ENCODE peak calls at places on chromosomes 3 and 15, in eight cellular contexts. W is tibial artery, S is heart right ventricle, E is substantia nigra, Z is GM23338, P is HCT116, F is GM12878, C is brain microvascular endothelial cell. V is an unnamed sample.

GRCh38 chr3:42562047-42562907 is 19.5 kb downstream of the SEC22C start:
- DNase-seq in W (no peak), S (no peak), E (no peak), Z (no peak), P (no peak), F (no peak), C (no peak), V (no peak)

GRCh38 chr3:3699816-3700633 is 99.2 kb upstream of the LRRN1 start:
- DNase-seq in W (no peak), S (no peak), E (no peak), Z (no peak), P (no peak), F (no peak), C (no peak), V (no peak)

GRCh38 chr3:194205675-194206133 is 69.8 kb downstream of the HES1 start:
- DNase-seq in W (no peak), S (no peak), E (no peak), Z (peak; percentile 64), P (peak; percentile 39), F (no peak), C (no peak), V (no peak)

GRCh38 chr3:124097362-124098120 is 105.6 kb upstream of the ROPN1 start:
- DNase-seq in W (no peak), S (no peak), E (no peak), Z (no peak), P (no peak), F (no peak), C (no peak), V (no peak)

GRCh38 chr3:108131105-108131794 is 40.4 kb upstream of the CD47 start:
- DNase-seq in W (no peak), S (no peak), E (no peak), Z (no peak), P (peak; percentile 56), F (no peak), C (peak; percentile 55), V (peak; percentile 79)

GRCh38 chr3:71438004-71438685 is 145.4 kb downstream of the FOXP1 start:
- DNase-seq in W (no peak), S (no peak), E (no peak), Z (no peak), P (no peak), F (no peak), C (no peak), V (no peak)

GRCh38 chr15:78384651-78385050 is 44.5 kb downstream of the CRABP1 start:
- DNase-seq in W (no peak), S (no peak), E (no peak), Z (no peak), P (no peak), F (no peak), C (no peak), V (no peak)

GRCh38 chr3:55482496-55483195 is 4.5 kb downstream of the WNT5A start:
- DNase-seq in W (no peak), S (no peak), E (no peak), Z (peak; percentile 85), P (no peak), F (no peak), C (peak; percentile 27), V (no peak)

GRCh38 chr15:88331291-88331690 is 74.8 kb upstream of the NTRK3 start:
- DNase-seq in W (no peak), S (no peak), E (no peak), Z (peak; percentile 94), P (peak; percentile 72), F (no peak), C (peak; percentile 7), V (peak; percentile 69)

DNA sequence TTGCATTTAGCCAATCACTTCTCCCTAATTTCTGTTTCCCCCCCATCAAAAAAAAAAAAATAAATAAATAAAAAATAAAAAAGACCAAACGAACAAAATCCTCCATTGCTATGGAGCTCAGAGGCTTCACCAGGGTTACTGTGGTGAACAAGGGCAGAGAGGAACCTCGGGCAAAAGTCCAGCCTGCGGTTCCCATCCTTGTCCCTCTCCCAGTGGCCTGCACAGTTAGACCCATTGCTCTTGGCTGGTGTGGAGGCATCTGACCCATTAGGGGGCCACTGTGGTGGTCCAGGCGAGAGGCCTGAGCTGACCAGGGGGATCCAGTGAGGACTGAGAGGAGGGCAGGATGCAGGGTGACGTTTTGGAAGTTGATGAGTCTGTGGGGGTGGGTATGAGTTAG is 18.8 kb downstream of the CORO2B start:
- DNase-seq in W (no peak), S (no peak), E (no peak), Z (no peak), P (no peak), F (no peak), C (no peak), V (no peak)
- H3K27ac ChIP-seq in W (no peak overlapping the region), S (no peak overlapping the region), E (peak overlapping the region; percentile 75), Z (no peak overlapping the region), P (no peak overlapping the region), F (no peak overlapping the region), C (no peak overlapping the region), V (no peak overlapping the region)

DNA sequence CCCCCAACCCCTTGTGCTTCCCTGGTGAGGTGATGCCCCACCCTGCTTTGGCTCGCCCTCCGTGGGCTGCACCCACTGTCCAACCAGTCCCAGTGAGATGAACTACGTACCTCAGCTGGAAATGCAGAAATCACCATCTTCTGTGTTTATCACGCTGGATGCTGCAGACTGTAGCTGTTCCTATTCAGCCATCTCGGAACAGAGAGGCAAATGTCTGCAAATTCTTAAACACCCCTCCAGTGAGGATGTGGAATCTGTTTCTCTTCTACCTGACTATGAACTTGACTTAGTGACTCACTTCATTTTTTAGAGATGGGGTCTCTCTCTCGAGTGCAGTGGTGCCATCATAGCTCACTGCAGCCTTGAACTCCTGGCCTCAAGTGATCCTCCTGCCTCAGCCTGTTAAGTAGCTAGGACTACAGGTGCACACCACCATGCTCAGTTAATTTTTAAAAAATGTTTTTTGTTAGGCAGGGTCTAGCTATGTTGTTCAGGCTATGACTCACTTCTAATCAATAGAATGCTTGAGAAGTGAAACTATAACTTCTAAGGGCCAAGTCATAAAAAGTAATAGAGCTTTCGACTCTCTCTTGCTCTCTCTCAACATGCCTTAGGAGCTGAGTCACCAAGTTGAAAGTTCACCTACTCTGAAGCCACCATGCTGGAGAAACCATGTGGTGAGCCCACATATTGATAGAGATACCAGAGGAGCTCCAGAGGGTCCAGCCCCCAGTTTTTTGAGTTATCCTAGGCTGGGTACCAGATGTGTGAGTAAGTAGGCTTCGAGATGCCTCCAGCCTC is 11.5 kb upstream of the PARP14 start:
- DNase-seq in W (no peak), S (no peak), E (no peak), Z (no peak), P (peak; percentile 89), F (no peak), C (peak; percentile 88), V (peak; percentile 62)
- H3K27ac ChIP-seq in W (no peak overlapping the region), S (no peak overlapping the region), E (no peak overlapping the region), Z (no peak overlapping the region), P (peak overlapping the region; percentile 69), F (peak overlapping the region; percentile 41), C (peak overlapping the region; percentile 17), V (no peak overlapping the region)

DNA sequence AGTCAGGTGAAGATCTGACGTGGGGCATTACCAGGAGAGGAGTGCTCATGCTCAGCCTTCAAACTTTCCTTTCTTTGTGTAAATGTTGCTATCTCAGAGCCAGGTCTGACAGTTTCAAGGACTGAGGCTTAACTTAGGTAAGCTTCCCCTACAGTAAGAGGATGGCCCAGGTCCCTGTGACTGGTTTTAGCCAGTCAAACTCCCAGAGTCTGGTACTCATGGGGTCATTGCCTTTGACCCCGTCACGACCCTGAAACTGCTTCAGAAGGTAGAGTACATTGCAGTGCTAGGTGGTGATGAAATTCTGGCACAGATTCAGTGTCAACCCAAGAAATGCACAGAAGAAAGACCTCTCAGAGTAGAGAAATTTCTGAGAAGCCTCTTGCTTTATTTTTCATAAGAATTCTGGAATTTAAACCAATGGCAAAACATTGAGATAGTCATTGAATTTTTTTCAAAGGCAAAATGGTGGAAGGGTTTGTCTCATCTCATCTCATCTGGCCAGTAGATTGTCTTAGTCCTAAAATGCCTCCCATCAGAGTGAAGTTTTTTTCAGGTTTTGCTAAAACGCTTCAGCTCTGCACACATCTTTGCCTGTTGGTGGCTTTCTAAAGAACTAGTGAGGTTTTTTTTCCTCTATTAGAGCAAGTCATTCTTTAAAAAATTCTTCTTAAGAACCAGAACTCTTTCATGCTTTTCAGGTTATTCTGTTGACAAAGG is 23.2 kb downstream of the ZBTB38 start:
- DNase-seq in W (no peak), S (no peak), E (no peak), Z (no peak), P (no peak), F (no peak), C (no peak), V (no peak)
- H3K27ac ChIP-seq in W (peak overlapping the region; percentile 28), S (no peak overlapping the region), E (peak overlapping the region; percentile 74), Z (no peak overlapping the region), P (no peak overlapping the region), F (peak overlapping the region; percentile 56), C (no peak overlapping the region), V (no peak overlapping the region)

DNA sequence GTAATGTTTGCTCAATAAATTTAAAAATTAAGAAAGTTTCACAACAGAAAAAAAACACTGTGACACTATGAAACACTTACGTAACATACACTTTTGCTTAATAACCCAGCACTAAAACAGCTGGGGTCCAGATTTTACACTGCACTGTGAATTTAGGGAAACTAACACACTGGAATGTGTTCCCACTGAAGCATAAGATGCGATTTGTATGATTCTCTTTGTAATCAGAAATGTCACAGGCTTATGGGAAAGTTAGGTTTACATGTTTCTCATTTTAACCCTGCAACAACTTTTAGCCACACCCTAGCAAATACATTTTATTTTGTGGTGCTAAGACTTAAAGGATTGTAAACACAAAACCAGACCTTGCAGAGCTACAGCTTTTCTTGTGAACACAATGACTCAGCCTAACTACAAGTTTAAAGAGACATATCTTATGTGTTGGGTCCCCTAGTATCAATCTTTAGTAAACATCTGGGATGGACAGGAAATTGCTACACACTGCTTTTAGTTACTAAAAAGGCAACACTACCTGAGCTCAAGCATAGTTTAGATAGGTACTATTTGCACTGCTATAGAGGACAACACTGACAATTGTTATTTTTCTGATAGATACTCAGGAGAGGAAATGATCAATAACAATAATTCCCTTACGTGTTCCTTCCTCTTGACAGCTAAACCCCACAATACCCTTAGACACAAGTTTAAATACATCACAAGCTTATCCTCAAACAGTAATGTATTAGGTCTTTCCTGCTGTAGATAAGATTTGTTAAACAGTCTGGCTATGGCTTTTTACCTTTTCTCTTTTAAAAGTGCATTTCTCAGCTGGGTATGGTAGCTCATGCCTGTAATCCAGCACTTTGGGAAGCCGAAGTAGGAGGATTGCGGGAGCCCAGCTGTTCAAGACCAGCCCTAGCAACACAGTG is 3.8 kb downstream of the PLD1 start:
- DNase-seq in W (no peak), S (no peak), E (no peak), Z (no peak), P (no peak), F (no peak), C (peak; percentile 72), V (peak; percentile 41)
- H3K27ac ChIP-seq in W (peak overlapping the region; percentile 66), S (peak overlapping the region; percentile 70), E (peak overlapping the region; percentile 35), Z (no peak overlapping the region), P (no peak overlapping the region), F (peak overlapping the region; percentile 47), C (peak overlapping the region; percentile 98), V (peak overlapping the region; percentile 72)